ENCODE peak calls at places on chromosomes 11 and 22, in seven cellular contexts. W is PC-3; P is lower lobe of right lung; I is heart right ventricle; Z is CD8-positive, alpha-beta memory T cell; A is suprapubic skin; C is body of pancreas. U is an unnamed sample.

GRCh38 chr11:73982595-73982989 is at the start of gene UCP2:
- DNase-seq in W (peak; percentile 83), I (peak; percentile 89), P (peak; percentile 94), Z (peak; percentile 81), A (peak; percentile 89), C (peak; percentile 86), U (peak; percentile 95)

GRCh38 chr11:28223994-28224393 is 115.8 kb downstream of the METTL15 start:
- DNase-seq in W (no peak), P (no peak), Z (no peak), I (no peak), C (no peak), A (no peak), U (no peak)

GRCh38 chr11:110463153-110463552 is 33.4 kb downstream of the FDX1 start:
- DNase-seq in I (peak; percentile 38), W (peak; percentile 51), P (peak; percentile 61), Z (no peak), A (no peak), C (no peak), U (peak; percentile 63)

GRCh38 chr22:17578129-17578754 is 14.9 kb downstream of the SLC25A18 start:
- DNase-seq in P (peak; percentile 73), A (no peak), I (peak; percentile 49), Z (no peak), C (peak; percentile 84), W (peak; percentile 37), U (no peak)

GRCh38 chr11:11977206-11977938 is 31.1 kb downstream of the DKK3 start:
- DNase-seq in A (no peak), I (peak; percentile 71), Z (no peak), C (peak; percentile 61), P (no peak), W (peak; percentile 95), U (peak; percentile 87)

GRCh38 chr22:26401726-26402125 is 27.3 kb upstream of the ASPHD2 start:
- DNase-seq in A (no peak), I (no peak), Z (no peak), P (no peak), W (no peak), C (no peak), U (no peak)

GRCh38 chr11:5423131-5423530 is 1.2 kb downstream of the OR51Q1 start:
- DNase-seq in P (no peak), C (no peak), I (no peak), A (no peak), W (no peak), Z (no peak), U (no peak)

GRCh38 chr11:73461844-73462435 is 85.7 kb downstream of the RELT start:
- DNase-seq in A (no peak), Z (no peak), P (no peak), C (no peak), I (no peak), W (no peak), U (no peak)

GRCh38 chr22:46088541-46089311 is 61.6 kb upstream of the PPARA start:
- DNase-seq in P (peak; percentile 64), I (peak; percentile 60), C (peak; percentile 73), W (no peak), A (peak; percentile 83), Z (no peak), U (peak; percentile 87)

GRCh38 chr22:46681010-46681409 is 57.0 kb downstream of the CERK start:
- DNase-seq in Z (no peak), P (no peak), W (no peak), C (no peak), I (no peak), A (no peak), U (no peak)

GRCh38 chr11:30653606-30654005 is 67.5 kb upstream of the MPPED2 start:
- DNase-seq in A (no peak), Z (no peak), P (no peak), C (no peak), I (no peak), W (no peak), U (no peak)

GRCh38 chr11:10638285-10638684 is 55.3 kb downstream of the IRAG1 start:
- DNase-seq in I (no peak), C (no peak), W (no peak), P (no peak), A (peak; percentile 76), Z (no peak), U (no peak)

GRCh38 chr11:94171693-94172440 is 43.2 kb downstream of the PANX1 start:
- DNase-seq in P (peak; percentile 56), W (peak; percentile 60), A (no peak), Z (no peak), I (peak; percentile 26), C (peak; percentile 42), U (no peak)

GRCh38 chr11:86126862-86127261 is 58.0 kb upstream of the PICALM start:
- DNase-seq in I (no peak), A (no peak), P (no peak), W (no peak), C (no peak), Z (no peak), U (no peak)

GRCh38 chr11:45617886-45618601 is 47.4 kb downstream of the CHST1 start:
- DNase-seq in W (no peak), P (no peak), Z (no peak), A (no peak), I (no peak), C (no peak), U (no peak)

GRCh38 chr11:75654314-75654713 is 14.5 kb downstream of the MAP6 start:
- DNase-seq in W (peak; percentile 93), Z (no peak), P (no peak), I (no peak), A (no peak), C (no peak), U (no peak)

GRCh38 chr11:87851234-87851633 is 324.0 kb downstream of the RAB38 start:
- DNase-seq in Z (no peak), C (no peak), A (no peak), I (no peak), P (no peak), W (peak; percentile 86), U (no peak)

GRCh38 chr11:68651208-68651984 is 32.9 kb upstream of the GAL start:
- DNase-seq in W (no peak), A (no peak), P (no peak), Z (no peak), C (no peak), I (no peak), U (no peak)

GRCh38 chr22:38219644-38220043 is 17.9 kb downstream of the MAFF start:
- DNase-seq in Z (no peak), P (no peak), W (no peak), C (no peak), I (no peak), A (no peak), U (no peak)

DNA sequence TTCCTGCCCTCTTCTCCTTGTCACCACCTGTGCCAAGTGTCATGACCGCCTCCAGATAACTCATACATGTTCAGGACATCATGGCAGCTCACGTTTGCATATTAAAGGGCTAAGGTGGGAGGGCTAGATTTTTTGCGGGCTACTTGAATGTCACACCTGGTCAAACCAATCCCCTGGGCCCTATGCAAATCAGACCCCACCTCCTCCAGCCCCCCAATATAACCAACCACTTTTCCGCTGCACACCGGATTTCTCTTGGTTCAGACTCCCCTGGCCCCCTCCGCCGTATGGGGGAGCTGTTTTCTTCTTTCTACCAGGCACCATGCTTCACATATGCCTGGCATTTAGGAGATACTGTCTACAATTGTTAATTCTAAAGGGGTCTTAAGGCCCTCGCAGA is 12.6 kb downstream of the UPB1 start:
- DNase-seq in I (no peak), P (no peak), W (no peak), C (no peak), Z (no peak), A (no peak), U (no peak)
- H3K4me1 ChIP-seq in I (peaks cover 36% of the 10 kb centered on the region), P (peaks cover 63% of the 10 kb centered on the region), W (peaks cover 12% of the 10 kb centered on the region), C (peaks cover 19% of the 10 kb centered on the region), Z (no peaks in the 10 kb centered on the region), A (peaks cover 20% of the 10 kb centered on the region), U (peaks cover 4% of the 10 kb centered on the region)

GRCh38 chr11:2378527-2379210 is 1.6 kb downstream of the CD81 start:
- DNase-seq in C (peak; percentile 47), P (peak; percentile 69), W (no peak), I (peak; percentile 68), Z (no peak), A (peak; percentile 92), U (peak; percentile 58)

GRCh38 chr11:2380807-2381350 is 3.8 kb downstream of the CD81 start:
- DNase-seq in Z (no peak), C (peak; percentile 87), W (no peak), A (peak; percentile 87), I (peak; percentile 74), P (peak; percentile 93), U (no peak)

GRCh38 chr11:2380396-2380795 is 3.3 kb downstream of the CD81 start:
- DNase-seq in C (no peak), P (no peak), W (no peak), Z (no peak), A (no peak), I (peak; percentile 17), U (no peak)

GRCh38 chr11:2377511-2378443 is 667 bp downstream of the CD81 start:
- DNase-seq in I (peak; percentile 73), P (peak; percentile 83), Z (peak; percentile 55), A (no peak), W (peak; percentile 46), C (peak; percentile 79), U (peak; percentile 91)

DNA sequence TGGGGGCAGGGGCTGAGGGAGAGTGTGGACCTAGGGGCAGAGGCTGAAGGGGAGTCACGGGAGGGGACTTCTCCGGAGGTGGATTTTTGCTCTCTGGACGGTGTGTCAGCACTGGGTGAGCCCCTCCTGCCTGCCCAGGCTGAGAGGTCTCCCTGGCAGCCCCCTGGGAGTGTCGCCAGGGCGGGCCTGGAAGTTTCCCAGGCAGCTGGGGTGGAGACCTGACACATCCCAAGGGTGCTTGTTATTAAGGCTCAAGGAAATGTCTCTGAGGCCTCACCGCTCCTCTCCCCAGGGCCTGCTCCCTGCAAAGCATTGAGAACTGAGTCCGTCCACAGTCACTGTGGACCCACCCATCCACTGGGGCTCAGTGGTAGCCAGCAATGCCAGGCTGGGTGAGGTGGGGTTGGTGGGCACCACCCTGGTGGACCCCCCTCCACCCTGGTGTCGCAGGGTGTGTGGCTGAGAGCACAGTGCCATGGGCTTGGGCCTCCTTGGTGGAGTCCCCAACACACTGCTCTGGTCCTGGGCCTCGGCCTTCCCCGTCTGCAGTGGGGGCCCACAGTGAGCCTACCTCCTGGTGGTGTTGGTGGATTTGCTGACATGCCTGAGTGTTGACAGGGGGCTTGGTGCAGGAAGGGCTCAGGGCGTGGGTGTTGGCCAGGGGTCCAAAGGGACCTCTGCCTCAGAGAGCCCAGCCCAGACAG is 2.5 kb downstream of the CD81 start:
- DNase-seq in P (peak; percentile 48), Z (no peak), W (no peak), I (peak; percentile 46), A (no peak), C (no peak), U (no peak)
- H3K4me1 ChIP-seq in P (peaks cover 58% of the 10 kb centered on the region), Z (peaks cover 42% of the 10 kb centered on the region), W (no peaks in the 10 kb centered on the region), I (peaks cover 79% of the 10 kb centered on the region), A (peaks cover 71% of the 10 kb centered on the region), C (peaks cover 81% of the 10 kb centered on the region), U (no peaks in the 10 kb centered on the region)

DNA sequence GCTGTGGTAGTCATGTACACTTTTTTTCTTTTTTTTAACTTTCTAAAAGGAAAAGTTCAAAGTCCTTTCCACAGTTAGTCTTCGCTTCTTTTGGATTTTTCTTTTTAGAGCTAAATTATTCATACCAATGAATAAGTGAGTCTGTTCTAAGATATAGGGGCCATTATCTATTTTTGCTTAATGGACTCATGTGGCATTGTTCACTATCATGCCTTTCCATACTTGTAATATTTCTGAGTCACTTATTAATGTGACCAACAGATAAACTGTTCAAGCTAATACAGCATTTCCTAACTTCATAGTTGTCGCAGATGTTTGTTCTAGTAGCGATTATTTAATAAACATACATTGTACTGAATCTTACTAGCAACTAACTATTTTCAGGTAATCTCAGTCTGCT is 8.0 kb upstream of the B3GNT6 start:
- DNase-seq in Z (no peak), C (no peak), I (no peak), A (no peak), P (no peak), W (peak; percentile 32), U (no peak)
- H3K4me1 ChIP-seq in Z (no peaks in the 10 kb centered on the region), C (no peaks in the 10 kb centered on the region), I (peaks cover 6% of the 10 kb centered on the region), A (no peaks in the 10 kb centered on the region), P (no peaks in the 10 kb centered on the region), W (peaks cover 42% of the 10 kb centered on the region), U (no peaks in the 10 kb centered on the region)

GRCh38 chr11:64660706-64661105 is 62.3 kb downstream of the NRXN2 start:
- DNase-seq in C (no peak), I (no peak), A (no peak), Z (no peak), P (peak; percentile 24), W (no peak), U (no peak)
- H3K4me1 ChIP-seq in C (no peaks in the 10 kb centered on the region), I (peaks cover 9% of the 10 kb centered on the region), A (peaks cover 19% of the 10 kb centered on the region), Z (no peaks in the 10 kb centered on the region), P (peaks cover 5% of the 10 kb centered on the region), W (peaks cover 16% of the 10 kb centered on the region), U (no peaks in the 10 kb centered on the region)